ENCODE peak calls at places on chromosomes 11 and 22, in nine cellular contexts. One of them, this sample, is unnamed.

GRCh38 chr11:117144477-117145392 is 648 bp downstream of the PAFAH1B2 start:
- DNase-seq in CD8-positive, alpha-beta T cell: peak; percentile 3
- DNase-seq in body of pancreas: peak; percentile 80
- DNase-seq in heart left ventricle: peak; percentile 78
- DNase-seq in pancreas: peak; percentile 72
- DNase-seq in tibial artery: peak; percentile 66
- DNase-seq in WERI-Rb-1: peak; percentile 27
- DNase-seq in B cell: peak; percentile 53
- DNase-seq in stomach: peak; percentile 57
- DNase-seq in this sample: peak; percentile 21

GRCh38 chr11:15673408-15673811 is 558.7 kb downstream of the INSC start:
- DNase-seq in heart left ventricle: no peak
- DNase-seq in pancreas: no peak
- DNase-seq in body of pancreas: no peak
- DNase-seq in CD8-positive, alpha-beta T cell: no peak
- DNase-seq in stomach: no peak
- DNase-seq in B cell: no peak
- DNase-seq in tibial artery: no peak
- DNase-seq in WERI-Rb-1: no peak
- DNase-seq in this sample: no peak

GRCh38 chr22:29394931-29395581 is 6.7 kb upstream of the AP1B1 start:
- DNase-seq in tibial artery: peak; percentile 71
- DNase-seq in heart left ventricle: peak; percentile 63
- DNase-seq in B cell: peak; percentile 71
- DNase-seq in pancreas: peak; percentile 57
- DNase-seq in stomach: peak; percentile 75
- DNase-seq in body of pancreas: peak; percentile 80
- DNase-seq in WERI-Rb-1: peak; percentile 68
- DNase-seq in CD8-positive, alpha-beta T cell: peak; percentile 41
- DNase-seq in this sample: peak; percentile 54

GRCh38 chr11:101860694-101861371 is 54.0 kb upstream of the CEP126 start:
- DNase-seq in B cell: peak; percentile 29
- DNase-seq in WERI-Rb-1: peak; percentile 32
- DNase-seq in tibial artery: peak; percentile 26
- DNase-seq in pancreas: peak; percentile 20
- DNase-seq in body of pancreas: peak; percentile 41
- DNase-seq in CD8-positive, alpha-beta T cell: no peak
- DNase-seq in stomach: peak; percentile 38
- DNase-seq in heart left ventricle: peak; percentile 19
- DNase-seq in this sample: peak; percentile 14

GRCh38 chr11:35629914-35630313 is 11.7 kb downstream of the FJX1 start:
- DNase-seq in CD8-positive, alpha-beta T cell: no peak
- DNase-seq in heart left ventricle: no peak
- DNase-seq in pancreas: no peak
- DNase-seq in B cell: no peak
- DNase-seq in WERI-Rb-1: no peak
- DNase-seq in body of pancreas: peak; percentile 28
- DNase-seq in stomach: no peak
- DNase-seq in tibial artery: no peak
- DNase-seq in this sample: no peak

GRCh38 chr22:46596819-46597218 is 23.4 kb upstream of the GRAMD4 start:
- DNase-seq in stomach: peak; percentile 97
- DNase-seq in tibial artery: no peak
- DNase-seq in B cell: no peak
- DNase-seq in heart left ventricle: no peak
- DNase-seq in CD8-positive, alpha-beta T cell: no peak
- DNase-seq in body of pancreas: peak; percentile 96
- DNase-seq in pancreas: peak; percentile 90
- DNase-seq in WERI-Rb-1: peak; percentile 95
- DNase-seq in this sample: no peak

GRCh38 chr22:50009765-50010675 is 2.5 kb downstream of the IL17REL start:
- DNase-seq in tibial artery: no peak
- DNase-seq in WERI-Rb-1: no peak
- DNase-seq in stomach: no peak
- DNase-seq in CD8-positive, alpha-beta T cell: no peak
- DNase-seq in pancreas: peak; percentile 28
- DNase-seq in B cell: no peak
- DNase-seq in body of pancreas: no peak
- DNase-seq in heart left ventricle: peak; percentile 16
- DNase-seq in this sample: no peak

GRCh38 chr11:132590986-132591385 is 941.3 kb downstream of the OPCML start:
- DNase-seq in CD8-positive, alpha-beta T cell: no peak
- DNase-seq in B cell: no peak
- DNase-seq in tibial artery: no peak
- DNase-seq in WERI-Rb-1: peak; percentile 72
- DNase-seq in stomach: no peak
- DNase-seq in body of pancreas: no peak
- DNase-seq in pancreas: no peak
- DNase-seq in heart left ventricle: no peak
- DNase-seq in this sample: no peak

GRCh38 chr11:121540627-121541026 is 87.9 kb upstream of the SORL1-AS1 start:
- DNase-seq in CD8-positive, alpha-beta T cell: no peak
- DNase-seq in B cell: no peak
- DNase-seq in WERI-Rb-1: no peak
- DNase-seq in pancreas: no peak
- DNase-seq in heart left ventricle: no peak
- DNase-seq in tibial artery: no peak
- DNase-seq in body of pancreas: no peak
- DNase-seq in stomach: no peak
- DNase-seq in this sample: no peak

GRCh38 chr11:121535122-121535796 is 82.5 kb upstream of the SORL1-AS1 start:
- DNase-seq in heart left ventricle: no peak
- DNase-seq in pancreas: no peak
- DNase-seq in body of pancreas: no peak
- DNase-seq in B cell: no peak
- DNase-seq in stomach: no peak
- DNase-seq in WERI-Rb-1: no peak
- DNase-seq in tibial artery: no peak
- DNase-seq in CD8-positive, alpha-beta T cell: no peak
- DNase-seq in this sample: no peak

GRCh38 chr11:121538054-121538453 is 85.3 kb upstream of the SORL1-AS1 start:
- DNase-seq in B cell: no peak
- DNase-seq in CD8-positive, alpha-beta T cell: no peak
- DNase-seq in heart left ventricle: no peak
- DNase-seq in stomach: no peak
- DNase-seq in tibial artery: no peak
- DNase-seq in WERI-Rb-1: no peak
- DNase-seq in body of pancreas: no peak
- DNase-seq in pancreas: no peak
- DNase-seq in this sample: no peak

GRCh38 chr11:121536116-121536515 is 83.3 kb upstream of the SORL1-AS1 start:
- DNase-seq in tibial artery: no peak
- DNase-seq in pancreas: no peak
- DNase-seq in WERI-Rb-1: no peak
- DNase-seq in heart left ventricle: no peak
- DNase-seq in CD8-positive, alpha-beta T cell: no peak
- DNase-seq in B cell: no peak
- DNase-seq in body of pancreas: no peak
- DNase-seq in stomach: no peak
- DNase-seq in this sample: no peak

DNA sequence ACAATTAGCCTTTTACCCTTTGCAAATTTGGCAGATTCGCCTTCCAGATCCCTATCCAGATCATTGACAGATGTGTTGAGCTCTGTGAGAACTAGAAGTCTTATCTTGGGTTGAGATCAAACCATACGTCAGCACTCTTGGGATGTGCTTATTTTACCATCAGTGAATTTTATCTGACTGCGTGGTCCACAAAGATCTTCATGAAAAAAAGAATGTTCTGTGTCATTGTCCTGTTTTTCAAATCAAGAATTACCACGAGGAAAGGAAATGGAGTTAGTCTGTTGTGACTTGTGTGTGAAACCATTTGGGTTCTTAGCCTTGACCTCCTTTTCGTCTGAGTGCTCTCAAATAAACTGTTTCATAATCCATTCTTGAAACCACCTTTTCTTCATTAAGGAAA is 86.2 kb upstream of the SORL1-AS1 start:
- DNase-seq in B cell: no peak
- DNase-seq in pancreas: no peak
- DNase-seq in stomach: no peak
- DNase-seq in tibial artery: no peak
- DNase-seq in body of pancreas: no peak
- DNase-seq in CD8-positive, alpha-beta T cell: no peak
- DNase-seq in WERI-Rb-1: no peak
- DNase-seq in heart left ventricle: no peak
- DNase-seq in this sample: no peak
- TF ChIP-seq CTCF in B cell: no peak
- TF ChIP-seq CTCF in pancreas: no peak
- TF ChIP-seq CTCF in stomach: no peak
- TF ChIP-seq CTCF in tibial artery: no peak
- TF ChIP-seq CTCF in body of pancreas: no peak
- TF ChIP-seq CTCF in CD8-positive, alpha-beta T cell: no peak
- TF ChIP-seq CTCF in WERI-Rb-1: no peak
- TF ChIP-seq CTCF in heart left ventricle: no peak
- TF ChIP-seq CTCF in this sample: no peak

GRCh38 chr22:27690596-27690995 is 111.0 kb downstream of the MN1 start:
- DNase-seq in B cell: no peak
- DNase-seq in WERI-Rb-1: no peak
- DNase-seq in tibial artery: no peak
- DNase-seq in heart left ventricle: no peak
- DNase-seq in body of pancreas: no peak
- DNase-seq in stomach: no peak
- DNase-seq in CD8-positive, alpha-beta T cell: no peak
- DNase-seq in pancreas: no peak
- DNase-seq in this sample: no peak

GRCh38 chr22:27689664-27690063 is 111.9 kb downstream of the MN1 start:
- DNase-seq in heart left ventricle: no peak
- DNase-seq in B cell: no peak
- DNase-seq in WERI-Rb-1: no peak
- DNase-seq in tibial artery: no peak
- DNase-seq in body of pancreas: no peak
- DNase-seq in CD8-positive, alpha-beta T cell: no peak
- DNase-seq in pancreas: no peak
- DNase-seq in stomach: no peak
- DNase-seq in this sample: no peak

GRCh38 chr22:27697888-27698287 is 103.7 kb downstream of the MN1 start:
- DNase-seq in stomach: peak; percentile 29
- DNase-seq in body of pancreas: no peak
- DNase-seq in tibial artery: no peak
- DNase-seq in WERI-Rb-1: no peak
- DNase-seq in heart left ventricle: no peak
- DNase-seq in B cell: no peak
- DNase-seq in pancreas: no peak
- DNase-seq in CD8-positive, alpha-beta T cell: no peak
- DNase-seq in this sample: no peak

GRCh38 chr22:27687984-27688545 is 113.5 kb downstream of the MN1 start:
- DNase-seq in pancreas: no peak
- DNase-seq in WERI-Rb-1: no peak
- DNase-seq in CD8-positive, alpha-beta T cell: no peak
- DNase-seq in heart left ventricle: no peak
- DNase-seq in tibial artery: no peak
- DNase-seq in stomach: no peak
- DNase-seq in body of pancreas: no peak
- DNase-seq in B cell: no peak
- DNase-seq in this sample: no peak

GRCh38 chr22:27692243-27692642 is 109.3 kb downstream of the MN1 start:
- DNase-seq in heart left ventricle: no peak
- DNase-seq in WERI-Rb-1: peak; percentile 50
- DNase-seq in body of pancreas: no peak
- DNase-seq in stomach: no peak
- DNase-seq in B cell: no peak
- DNase-seq in tibial artery: no peak
- DNase-seq in pancreas: no peak
- DNase-seq in CD8-positive, alpha-beta T cell: no peak
- DNase-seq in this sample: no peak
- TF ChIP-seq CTCF in heart left ventricle: no peak
- TF ChIP-seq CTCF in WERI-Rb-1: no peak
- TF ChIP-seq CTCF in body of pancreas: no peak
- TF ChIP-seq CTCF in stomach: no peak
- TF ChIP-seq CTCF in B cell: no peak
- TF ChIP-seq CTCF in tibial artery: no peak
- TF ChIP-seq CTCF in pancreas: no peak
- TF ChIP-seq CTCF in CD8-positive, alpha-beta T cell: no peak
- TF ChIP-seq CTCF in this sample: no peak

GRCh38 chr22:25064894-25065560 is 112.5 kb downstream of the KIAA1671 start:
- DNase-seq in CD8-positive, alpha-beta T cell: no peak
- DNase-seq in stomach: no peak
- DNase-seq in tibial artery: peak; percentile 44
- DNase-seq in body of pancreas: no peak
- DNase-seq in heart left ventricle: no peak
- DNase-seq in WERI-Rb-1: no peak
- DNase-seq in B cell: no peak
- DNase-seq in pancreas: no peak
- DNase-seq in this sample: no peak

GRCh38 chr22:25061605-25062377 is 109.3 kb downstream of the KIAA1671 start:
- DNase-seq in body of pancreas: no peak
- DNase-seq in pancreas: no peak
- DNase-seq in CD8-positive, alpha-beta T cell: no peak
- DNase-seq in heart left ventricle: no peak
- DNase-seq in stomach: no peak
- DNase-seq in WERI-Rb-1: peak; percentile 51
- DNase-seq in tibial artery: no peak
- DNase-seq in B cell: no peak
- DNase-seq in this sample: no peak

GRCh38 chr22:25060522-25061071 is 108.1 kb downstream of the KIAA1671 start:
- DNase-seq in stomach: no peak
- DNase-seq in tibial artery: no peak
- DNase-seq in WERI-Rb-1: no peak
- DNase-seq in B cell: no peak
- DNase-seq in heart left ventricle: no peak
- DNase-seq in CD8-positive, alpha-beta T cell: no peak
- DNase-seq in body of pancreas: no peak
- DNase-seq in pancreas: no peak
- DNase-seq in this sample: no peak

GRCh38 chr22:25061134-25061533 is 108.6 kb downstream of the KIAA1671 start:
- DNase-seq in heart left ventricle: no peak
- DNase-seq in CD8-positive, alpha-beta T cell: no peak
- DNase-seq in stomach: no peak
- DNase-seq in pancreas: no peak
- DNase-seq in WERI-Rb-1: no peak
- DNase-seq in body of pancreas: no peak
- DNase-seq in tibial artery: no peak
- DNase-seq in B cell: no peak
- DNase-seq in this sample: no peak

DNA sequence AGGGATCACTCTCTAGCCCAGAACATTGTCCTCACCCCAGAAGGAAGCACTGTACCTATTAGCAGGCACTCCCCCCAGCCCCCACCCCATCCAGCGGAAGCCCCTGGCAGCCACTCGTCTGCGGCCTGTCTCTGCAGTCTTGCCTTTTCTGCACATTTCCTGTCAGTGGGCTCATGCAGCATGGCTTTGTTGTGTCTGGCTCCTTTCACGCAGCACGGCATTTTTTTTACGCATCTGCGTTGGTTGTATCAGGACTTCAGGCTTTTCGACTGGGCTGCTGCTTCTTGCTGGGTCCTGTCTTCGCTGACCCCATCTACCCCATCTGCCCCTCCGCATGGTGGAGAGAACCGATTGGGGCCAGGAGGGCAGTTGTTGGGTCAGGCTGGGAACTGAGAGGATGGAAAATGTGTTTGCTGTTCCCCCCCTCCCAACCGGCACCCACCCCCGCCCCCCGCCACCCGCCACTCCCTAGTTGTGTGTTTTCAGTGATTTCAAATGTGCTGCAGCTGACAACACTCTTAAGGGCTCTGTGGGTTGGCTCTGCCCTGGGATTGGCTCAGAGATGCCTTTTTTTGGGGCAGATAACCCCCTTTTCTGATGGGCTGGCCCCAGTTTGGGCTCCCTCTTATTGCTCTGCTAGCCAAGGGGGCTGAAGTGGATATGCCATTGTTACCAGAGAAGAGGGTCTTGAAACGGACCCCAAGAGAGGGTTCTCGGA is 110.0 kb downstream of the KIAA1671 start:
- DNase-seq in B cell: no peak
- DNase-seq in tibial artery: no peak
- DNase-seq in CD8-positive, alpha-beta T cell: peak; percentile 76
- DNase-seq in stomach: no peak
- DNase-seq in pancreas: no peak
- DNase-seq in heart left ventricle: no peak
- DNase-seq in body of pancreas: no peak
- DNase-seq in WERI-Rb-1: no peak
- DNase-seq in this sample: peak; percentile 54
- TF ChIP-seq CTCF in B cell: no peak
- TF ChIP-seq CTCF in tibial artery: no peak
- TF ChIP-seq CTCF in CD8-positive, alpha-beta T cell: no peak
- TF ChIP-seq CTCF in stomach: no peak
- TF ChIP-seq CTCF in pancreas: no peak
- TF ChIP-seq CTCF in heart left ventricle: no peak
- TF ChIP-seq CTCF in body of pancreas: no peak
- TF ChIP-seq CTCF in WERI-Rb-1: no peak
- TF ChIP-seq CTCF in this sample: no peak

DNA sequence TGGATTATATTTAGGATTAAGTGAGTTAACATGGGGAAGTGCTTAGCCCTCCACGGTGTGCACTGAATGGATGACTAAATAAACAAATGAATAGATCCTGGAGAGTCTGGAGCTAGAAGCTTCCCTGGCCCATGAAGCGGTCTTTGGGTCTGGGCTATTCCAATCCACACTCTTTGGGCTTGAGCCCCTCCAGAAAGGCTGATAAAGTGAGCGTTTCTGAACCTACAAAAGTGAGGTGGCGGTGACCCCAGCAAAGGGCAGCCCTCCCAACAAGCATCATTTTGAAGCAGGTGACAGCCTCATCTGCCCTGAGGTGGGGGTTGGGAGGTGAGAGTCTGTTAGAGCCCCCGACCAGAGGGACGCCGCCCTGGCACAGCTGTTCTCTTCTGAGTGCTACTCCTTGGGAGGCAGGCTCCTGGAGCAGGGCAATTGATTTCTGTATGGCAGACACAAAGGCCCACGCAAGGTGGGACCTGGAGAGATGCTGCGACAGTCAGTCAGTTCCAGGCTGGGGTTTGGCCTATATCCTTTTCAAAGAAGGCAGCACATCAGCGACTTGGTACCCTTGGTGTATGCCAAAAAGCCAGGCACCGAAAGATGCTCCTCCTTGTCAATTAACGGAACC is 157.8 kb downstream of the CACNA1I start:
- DNase-seq in pancreas: no peak
- DNase-seq in B cell: no peak
- DNase-seq in tibial artery: no peak
- DNase-seq in WERI-Rb-1: no peak
- DNase-seq in heart left ventricle: no peak
- DNase-seq in body of pancreas: no peak
- DNase-seq in CD8-positive, alpha-beta T cell: no peak
- DNase-seq in stomach: no peak
- DNase-seq in this sample: peak; percentile 2
- TF ChIP-seq CTCF in pancreas: no peak
- TF ChIP-seq CTCF in B cell: no peak
- TF ChIP-seq CTCF in tibial artery: no peak
- TF ChIP-seq CTCF in WERI-Rb-1: no peak
- TF ChIP-seq CTCF in heart left ventricle: no peak
- TF ChIP-seq CTCF in body of pancreas: no peak
- TF ChIP-seq CTCF in CD8-positive, alpha-beta T cell: no peak
- TF ChIP-seq CTCF in stomach: no peak
- TF ChIP-seq CTCF in this sample: no peak

This sample was measured in natural killer cell.